ENCODE peak calls at places on chromosomes 6 and 20, in seven cellular contexts. N is heart left ventricle, C is stomach, J is transverse colon, P is tibial nerve, M is IMR-90, I is suprapubic skin. L is an unnamed sample.

GRCh38 chr20:53672484-53673129 is 79.0 kb upstream of the ZNF217 start:
- DNase-seq in N (no peak), C (no peak), J (no peak), P (no peak), M (peak), I (no peak), L (no peak)

GRCh38 chr6:97133071-97133470 is 149.9 kb downstream of the MMS22L start:
- DNase-seq in N (no peak), C (no peak), J (no peak), P (no peak), M (no peak), I (no peak), L (no peak)

GRCh38 chr6:23589811-23590210 is 536.2 kb upstream of the NRSN1 start:
- DNase-seq in N (no peak), C (no peak), J (no peak), P (no peak), M (no peak), I (no peak), L (no peak)

GRCh38 chr6:3915076-3915791 is 66.1 kb downstream of the FAM50B start:
- DNase-seq in N (no peak), C (no peak), J (no peak), P (no peak), M (no peak), I (no peak), L (no peak)

GRCh38 chr6:12331951-12332749 is 42.0 kb downstream of the EDN1 start:
- DNase-seq in N (no peak), C (peak), J (peak), P (no peak), M (peak), I (peak), L (no peak)

GRCh38 chr6:45619211-45619760 is 241.6 kb upstream of the SUPT3H start:
- DNase-seq in N (no peak), C (no peak), J (no peak), P (peak), M (no peak), I (no peak), L (no peak)

GRCh38 chr20:52103469-52103910 is 88.1 kb downstream of the ZFP64 start:
- DNase-seq in N (no peak), C (no peak), J (no peak), P (no peak), M (peak), I (no peak), L (no peak)

GRCh38 chr6:6694368-6694780 is 105.9 kb downstream of the LY86 start:
- DNase-seq in N (no peak), C (no peak), J (no peak), P (no peak), M (no peak), I (no peak), L (no peak)

GRCh38 chr20:9999660-10000059 is 35.1 kb upstream of the ANKEF1 start:
- DNase-seq in N (peak), C (no peak), J (no peak), P (no peak), M (no peak), I (no peak), L (no peak)

GRCh38 chr20:33662172-33662571 is at the start of gene C20orf144:
- DNase-seq in N (no peak), C (no peak), J (no peak), P (no peak), M (no peak), I (no peak), L (no peak)

GRCh38 chr20:33664085-33664761 is 2.1 kb downstream of the C20orf144 start:
- DNase-seq in N (no peak), C (no peak), J (no peak), P (no peak), M (no peak), I (no peak), L (peak)

GRCh38 chr20:33666293-33667244 is at the start of gene ACTL10:
- DNase-seq in N (peak), C (peak), J (peak), P (peak), M (peak), I (peak), L (peak)

GRCh38 chr20:33663161-33664084 is 1.3 kb downstream of the C20orf144 start:
- DNase-seq in N (peak), C (peak), J (peak), P (peak), M (peak), I (no peak), L (peak)

GRCh38 chr20:33664762-33665144 is 2.0 kb upstream of the ACTL10 start:
- DNase-seq in N (no peak), C (no peak), J (no peak), P (no peak), M (no peak), I (no peak), L (no peak)
- TF ChIP-seq POLR2A in N (no peak), C (no peak), J (no peak), P (no peak), M (no peak), I (no peak), L (no peak)

DNA sequence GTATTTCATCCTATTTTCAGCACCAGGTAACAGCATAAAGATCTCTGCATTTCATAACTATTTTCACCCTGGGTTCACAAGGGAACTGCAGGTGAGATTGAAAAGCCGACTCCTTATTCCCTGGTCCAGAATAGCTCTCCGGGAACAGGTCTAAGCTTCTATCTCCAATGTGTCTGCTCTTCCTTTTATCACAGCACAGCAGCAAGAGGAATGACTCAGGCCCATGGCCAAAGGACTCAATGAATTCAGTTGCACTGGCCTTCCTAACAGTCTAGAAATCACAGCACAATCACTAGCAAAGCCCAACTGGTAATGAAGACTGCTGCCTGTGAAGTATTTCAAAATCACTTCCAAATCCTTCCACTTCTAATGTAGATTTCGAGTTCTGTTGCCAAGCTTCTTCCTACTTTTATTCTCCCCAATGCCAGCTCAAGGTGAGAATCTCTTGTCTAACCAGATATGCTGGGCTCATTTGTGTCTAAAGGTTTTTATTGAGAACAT is 30.7 kb downstream of the HMGN3 start:
- DNase-seq in N (no peak), C (no peak), J (no peak), P (no peak), M (no peak), I (no peak), L (no peak)
- TF ChIP-seq POLR2A in N (no peak), C (no peak), J (no peak), P (no peak), M (no peak), I (no peak), L (no peak)

DNA sequence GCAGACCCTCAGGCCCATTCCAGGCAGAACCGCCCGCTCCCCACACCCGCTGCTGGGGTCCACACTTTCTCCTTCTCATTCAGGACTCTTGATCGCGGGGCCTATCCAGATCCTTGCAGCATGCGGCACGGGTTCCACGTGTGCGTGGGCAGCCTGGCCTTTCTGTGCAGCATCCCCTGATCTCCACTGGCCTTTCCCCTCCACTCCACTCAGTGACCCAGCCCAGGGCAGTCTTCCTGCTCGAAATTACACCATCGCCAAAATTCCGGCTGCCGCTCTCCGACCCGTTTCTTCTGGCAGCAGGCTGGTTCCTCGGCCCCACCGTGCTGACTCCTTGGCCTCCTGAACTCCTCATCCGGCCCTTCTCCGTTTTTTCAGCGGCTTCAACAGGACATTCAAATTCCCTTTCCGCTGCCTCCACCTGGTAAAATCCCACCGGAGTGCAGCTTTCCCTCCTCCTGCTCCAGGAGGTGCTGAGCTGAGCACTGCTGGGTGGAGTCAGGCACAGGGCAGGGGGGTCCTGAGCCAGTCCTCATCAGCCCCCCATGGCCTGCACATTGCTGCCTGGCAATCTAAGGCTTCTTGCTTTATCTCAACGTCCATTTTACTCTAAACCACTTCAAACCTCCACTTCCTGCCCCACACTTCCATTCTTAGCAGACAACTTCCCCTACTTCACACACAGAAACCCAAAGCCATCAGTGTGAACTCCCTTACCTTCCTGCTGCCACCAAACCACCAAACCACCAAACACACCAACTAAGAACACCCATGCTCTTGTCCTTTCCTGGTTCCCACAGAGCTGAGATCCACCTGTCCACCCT is 9.0 kb downstream of the SFT2D1 start:
- DNase-seq in N (no peak), C (no peak), J (no peak), P (no peak), M (no peak), I (no peak), L (no peak)
- TF ChIP-seq POLR2A in N (no peak), C (no peak), J (no peak), P (no peak), M (no peak), I (no peak), L (no peak)

GRCh38 chr6:1986454-1987243 is 258.8 kb downstream of the GMDS start:
- DNase-seq in N (no peak), C (no peak), J (no peak), P (no peak), M (peak), I (no peak), L (no peak)
- TF ChIP-seq POLR2A in N (no peak), C (no peak), J (no peak), P (no peak), M (no peak), I (no peak), L (no peak)

DNA sequence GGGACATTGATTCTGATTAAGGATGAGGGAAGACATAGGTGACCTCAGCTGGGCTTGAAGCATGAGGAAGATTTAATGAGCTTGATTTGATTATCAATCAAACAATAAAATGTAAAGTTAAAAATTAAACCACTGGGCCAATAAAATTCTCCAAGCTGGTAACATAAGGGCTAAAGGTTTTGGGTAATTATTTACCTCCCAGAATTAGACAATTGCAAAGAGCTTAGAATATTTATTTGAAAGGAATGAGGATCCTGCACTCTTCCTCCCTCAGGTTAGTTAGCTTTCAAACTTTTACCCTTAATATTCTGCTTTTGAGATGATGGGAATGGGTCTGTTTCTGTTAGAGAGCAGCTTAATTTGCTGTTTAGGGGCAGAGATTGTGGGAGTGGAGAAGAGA is at the start of gene SLC17A4:
- DNase-seq in N (no peak), C (no peak), J (no peak), P (no peak), M (no peak), I (no peak), L (no peak)
- TF ChIP-seq POLR2A in N (no peak), C (no peak), J (peak), P (no peak), M (no peak), I (no peak), L (no peak)

DNA sequence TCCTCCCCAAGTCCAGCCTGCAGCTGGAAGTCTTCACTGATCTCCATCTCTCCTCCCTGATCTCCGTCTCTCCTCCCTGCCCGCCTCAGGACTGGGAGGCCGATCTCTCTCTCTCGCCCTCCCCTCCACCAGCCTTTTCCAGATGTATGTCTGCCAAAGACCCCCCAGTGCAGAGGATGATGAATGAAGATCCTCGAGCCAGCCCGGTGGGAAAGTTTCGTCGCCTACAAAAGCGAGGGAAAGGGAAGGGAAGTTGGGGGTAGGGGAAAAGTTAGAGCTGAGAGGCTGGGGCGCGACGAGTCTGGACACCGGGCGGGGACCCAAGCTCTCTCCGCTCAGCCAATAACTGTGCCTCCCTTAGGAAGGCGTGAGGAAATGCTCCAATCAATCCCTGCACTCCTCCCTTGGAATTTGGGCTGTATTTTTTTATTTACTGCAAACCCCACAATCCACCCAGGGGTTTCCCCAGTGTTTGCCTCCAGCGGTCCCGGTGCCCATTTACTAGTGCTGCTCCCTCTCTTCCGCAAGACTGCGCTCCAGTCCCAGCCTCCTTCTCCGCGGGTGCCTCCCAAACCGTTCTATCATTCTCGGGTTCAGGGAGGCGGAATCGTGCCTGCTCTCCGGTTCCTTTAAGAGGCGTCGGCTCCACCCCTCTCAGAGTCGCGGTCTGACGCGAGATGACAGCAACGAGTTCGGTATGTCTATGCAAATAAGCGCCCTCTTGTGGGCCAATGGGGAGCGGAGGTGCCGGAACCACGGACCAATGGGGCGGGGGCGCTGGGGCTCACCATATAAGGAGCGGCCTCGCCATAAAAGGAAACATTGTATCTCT is at the start of gene SRF:
- DNase-seq in N (peak), C (peak), J (peak), P (peak), M (peak), I (peak), L (peak)
- TF ChIP-seq POLR2A in N (no peak), C (no peak), J (peak), P (peak), M (peak), I (no peak), L (peak)

DNA sequence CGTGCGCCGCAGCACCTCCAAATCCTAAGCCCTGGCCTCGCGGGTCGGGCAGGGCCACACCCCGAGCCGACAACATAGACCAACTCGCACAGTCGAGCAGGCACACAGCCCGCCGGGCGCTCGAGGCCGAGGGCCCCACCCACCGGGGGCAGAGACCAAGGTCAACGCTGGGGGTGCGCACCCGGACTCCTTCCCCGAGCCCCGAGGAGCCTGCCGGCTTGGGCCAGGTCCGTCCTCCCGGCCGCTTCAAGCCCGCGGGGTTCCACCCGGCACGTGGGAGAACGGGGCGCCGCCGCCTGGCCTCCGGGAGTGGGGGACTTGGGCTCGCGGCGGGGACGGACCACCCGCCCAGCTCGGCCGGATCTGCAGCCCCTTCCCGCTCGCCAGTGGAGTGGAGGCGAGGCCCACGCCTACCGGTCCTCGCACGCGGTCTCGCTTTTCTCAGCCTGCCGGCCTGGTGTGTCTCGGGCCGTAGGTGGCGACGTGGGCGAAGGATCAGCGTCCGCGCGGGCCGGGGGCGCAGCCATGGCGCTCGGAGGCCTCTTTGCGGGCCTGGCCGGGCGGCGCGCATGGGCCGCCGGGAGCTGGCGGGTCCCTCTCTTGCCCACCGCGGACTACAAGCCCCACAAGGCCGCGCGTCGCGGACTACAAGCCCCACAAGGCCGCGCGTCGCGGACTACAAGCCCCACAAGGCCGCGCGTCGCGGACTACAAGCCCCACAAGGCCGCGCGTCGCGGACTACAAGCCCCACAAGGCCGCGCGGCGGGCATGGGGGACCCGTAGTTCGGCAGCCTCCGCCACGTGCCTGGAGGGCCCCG is at the start of gene UCKL1:
- DNase-seq in N (peak), C (peak), J (peak), P (peak), M (peak), I (peak), L (peak)
- TF ChIP-seq POLR2A in N (peak), C (no peak), J (peak), P (no peak), M (peak), I (no peak), L (peak)

DNA sequence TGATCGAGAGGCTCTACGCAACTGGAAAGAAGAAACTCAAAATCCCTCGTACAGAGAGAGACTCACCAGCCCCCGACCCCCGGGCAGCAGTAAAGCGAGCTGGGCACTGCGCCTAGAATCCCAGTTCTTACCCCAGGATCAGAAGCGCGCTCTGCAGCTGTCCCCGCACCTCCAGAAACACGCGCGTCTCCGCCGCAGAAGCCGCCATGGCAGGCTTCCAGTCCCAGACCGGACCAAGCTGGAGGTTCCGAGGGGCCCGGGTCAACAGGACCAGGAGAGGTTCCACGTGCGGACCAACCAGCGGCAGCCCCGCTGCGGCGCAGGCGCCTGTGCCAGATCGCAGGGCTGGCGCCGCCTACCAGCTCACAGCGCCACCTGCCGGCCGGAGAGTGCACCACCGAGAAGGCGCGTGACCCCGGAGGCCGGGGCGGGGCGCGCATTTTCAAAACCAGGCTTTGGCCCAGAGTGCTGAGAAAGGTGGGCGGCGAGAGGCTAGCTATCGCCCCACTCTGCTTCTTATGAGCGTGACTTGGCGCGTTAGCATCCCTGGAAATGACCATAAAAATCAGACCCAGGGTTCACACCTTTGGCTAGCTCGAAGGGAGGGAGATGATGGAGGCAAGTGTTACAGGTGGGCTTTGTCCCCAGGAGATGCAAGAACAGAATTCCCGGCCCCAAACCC is at the start of gene UBE3D:
- DNase-seq in N (peak), C (peak), J (peak), P (peak), M (peak), I (peak), L (peak)
- TF ChIP-seq POLR2A in N (peak), C (no peak), J (peak), P (no peak), M (no peak), I (no peak), L (no peak)

GRCh38 chr6:137830562-137830961 is 36.5 kb upstream of the TNFAIP3 start:
- DNase-seq in N (no peak), C (no peak), J (no peak), P (no peak), M (no peak), I (no peak), L (no peak)

GRCh38 chr6:137829641-137830083 is 37.4 kb upstream of the TNFAIP3 start:
- DNase-seq in N (no peak), C (no peak), J (no peak), P (no peak), M (peak), I (no peak), L (no peak)

GRCh38 chr6:137824502-137824879 is 42.6 kb upstream of the TNFAIP3 start:
- DNase-seq in N (no peak), C (no peak), J (no peak), P (no peak), M (no peak), I (no peak), L (no peak)

GRCh38 chr6:137827411-137827940 is 39.6 kb upstream of the TNFAIP3 start:
- DNase-seq in N (no peak), C (no peak), J (no peak), P (no peak), M (no peak), I (no peak), L (no peak)

GRCh38 chr6:137827977-137828815 is 38.9 kb upstream of the TNFAIP3 start:
- DNase-seq in N (no peak), C (no peak), J (no peak), P (no peak), M (no peak), I (no peak), L (no peak)
- TF ChIP-seq POLR2A in N (no peak), C (no peak), J (no peak), P (no peak), M (no peak), I (no peak), L (no peak)